ENCODE peak calls at places on chromosomes 1 and 21, in eight cellular contexts. F is foreskin fibroblast, T is fibroblast of the aortic adventitia, Q is breast epithelium, G is ovary, L is AG04450, D is heart right ventricle, S is heart left ventricle. B is an unnamed sample.

GRCh38 chr1:234535763-234536515 is 57.0 kb upstream of the TARBP1 start:
- DNase-seq in F (peak; percentile 34), D (peak; percentile 65), L (no peak), T (peak; percentile 67), Q (peak; percentile 76), G (no peak), S (peak; percentile 81), B (peak; percentile 81)

GRCh38 chr1:9900142-9901043 is 9.7 kb downstream of the CTNNBIP1 start:
- DNase-seq in F (no peak), T (no peak), G (no peak), Q (no peak), L (no peak), S (peak; percentile 90), D (peak; percentile 71), B (no peak)

GRCh38 chr1:70587803-70588465 is 176.9 kb downstream of the CTH start:
- DNase-seq in S (no peak), F (no peak), G (no peak), Q (no peak), T (no peak), D (no peak), L (no peak), B (no peak)

GRCh38 chr1:44811234-44811633 is 2.9 kb downstream of the BTBD19 start:
- DNase-seq in S (peak; percentile 13), Q (peak; percentile 7), F (no peak), L (no peak), G (peak; percentile 10), T (no peak), D (peak; percentile 6), B (no peak)

GRCh38 chr1:3167255-3167654 is 98.3 kb downstream of the PRDM16 start:
- DNase-seq in Q (no peak), L (no peak), D (no peak), T (no peak), S (no peak), F (no peak), G (no peak), B (no peak)

GRCh38 chr1:192986110-192986747 is 72.9 kb downstream of the UCHL5 start:
- DNase-seq in L (peak; percentile 37), Q (no peak), T (no peak), F (peak; percentile 25), G (no peak), D (no peak), S (no peak), B (no peak)

GRCh38 chr1:154502742-154503111 is 515 bp upstream of the SHE start:
- DNase-seq in G (peak; percentile 23), L (no peak), T (no peak), D (peak; percentile 30), F (no peak), S (peak; percentile 32), Q (no peak), B (no peak)

GRCh38 chr21:46119565-46120271 is 21.8 kb downstream of the COL6A2 start:
- DNase-seq in T (no peak), F (no peak), L (no peak), S (peak; percentile 9), Q (peak; percentile 48), G (no peak), D (peak; percentile 7), B (no peak)

GRCh38 chr21:40120944-40121575 is 253.8 kb downstream of the PCP4 start:
- DNase-seq in S (no peak), F (peak; percentile 15), T (no peak), G (no peak), D (no peak), Q (no peak), L (no peak), B (peak; percentile 8)

GRCh38 chr1:2863149-2863963 is 61.9 kb upstream of the TTC34 start:
- DNase-seq in T (no peak), D (peak; percentile 2), F (no peak), Q (no peak), L (no peak), G (no peak), S (no peak), B (no peak)

GRCh38 chr1:76281306-76281705 is 206.8 kb downstream of the ST6GALNAC3 start:
- DNase-seq in F (no peak), L (no peak), G (peak; percentile 16), S (peak; percentile 24), D (no peak), Q (no peak), T (no peak), B (no peak)

GRCh38 chr1:160779662-160780397 is 16.1 kb upstream of the LY9 start:
- DNase-seq in G (no peak), T (no peak), Q (no peak), D (no peak), S (no peak), L (no peak), F (no peak), B (no peak)

GRCh38 chr1:106222415-106222814 is 834.1 kb upstream of the PRMT6 start:
- DNase-seq in L (no peak), S (no peak), D (no peak), T (no peak), G (no peak), Q (no peak), F (peak; percentile 4), B (no peak)

GRCh38 chr1:27887215-27888035 is 15.1 kb downstream of the THEMIS2 start:
- DNase-seq in D (no peak), G (no peak), S (no peak), Q (peak; percentile 17), T (no peak), L (no peak), F (no peak), B (no peak)

GRCh38 chr1:168227620-168228019 is 1.8 kb downstream of the SFT2D2 start:
- DNase-seq in S (no peak), Q (no peak), D (no peak), L (no peak), G (no peak), F (peak; percentile 34), T (peak; percentile 57), B (peak; percentile 22)

GRCh38 chr21:37712204-37712934 is 203.9 kb downstream of the KCNJ6 start:
- DNase-seq in Q (peak; percentile 57), T (peak; percentile 77), L (peak; percentile 30), G (no peak), S (peak; percentile 68), D (peak; percentile 59), F (peak; percentile 89), B (peak; percentile 72)

GRCh38 chr1:112344754-112345423 is 51.1 kb upstream of the CTTNBP2NL start:
- DNase-seq in D (no peak), G (no peak), Q (no peak), S (no peak), L (no peak), F (no peak), T (no peak), B (no peak)

GRCh38 chr1:206674745-206675175 is 9.9 kb upstream of the MAPKAPK2 start:
- DNase-seq in L (peak; percentile 98), Q (peak; percentile 78), D (peak; percentile 38), F (peak; percentile 98), S (peak; percentile 54), G (peak; percentile 84), T (peak; percentile 99), B (peak; percentile 99)

GRCh38 chr1:86926886-86927285 is 12.5 kb downstream of the HS2ST1 start:
- DNase-seq in Q (no peak), L (no peak), G (no peak), F (peak; percentile 26), S (no peak), D (no peak), T (peak; percentile 19), B (peak; percentile 29)

GRCh38 chr1:35884934-35885333 is 1.9 kb downstream of the AGO1 start:
- DNase-seq in D (no peak), G (no peak), S (no peak), Q (no peak), T (no peak), F (no peak), L (no peak), B (no peak)
- H3K4me3 ChIP-seq in D (no peak overlapping the region), G (no peak overlapping the region), S (no peak overlapping the region), Q (no peak overlapping the region), T (no peak overlapping the region), F (no peak overlapping the region), L (no peak overlapping the region), B (no peak overlapping the region)

DNA sequence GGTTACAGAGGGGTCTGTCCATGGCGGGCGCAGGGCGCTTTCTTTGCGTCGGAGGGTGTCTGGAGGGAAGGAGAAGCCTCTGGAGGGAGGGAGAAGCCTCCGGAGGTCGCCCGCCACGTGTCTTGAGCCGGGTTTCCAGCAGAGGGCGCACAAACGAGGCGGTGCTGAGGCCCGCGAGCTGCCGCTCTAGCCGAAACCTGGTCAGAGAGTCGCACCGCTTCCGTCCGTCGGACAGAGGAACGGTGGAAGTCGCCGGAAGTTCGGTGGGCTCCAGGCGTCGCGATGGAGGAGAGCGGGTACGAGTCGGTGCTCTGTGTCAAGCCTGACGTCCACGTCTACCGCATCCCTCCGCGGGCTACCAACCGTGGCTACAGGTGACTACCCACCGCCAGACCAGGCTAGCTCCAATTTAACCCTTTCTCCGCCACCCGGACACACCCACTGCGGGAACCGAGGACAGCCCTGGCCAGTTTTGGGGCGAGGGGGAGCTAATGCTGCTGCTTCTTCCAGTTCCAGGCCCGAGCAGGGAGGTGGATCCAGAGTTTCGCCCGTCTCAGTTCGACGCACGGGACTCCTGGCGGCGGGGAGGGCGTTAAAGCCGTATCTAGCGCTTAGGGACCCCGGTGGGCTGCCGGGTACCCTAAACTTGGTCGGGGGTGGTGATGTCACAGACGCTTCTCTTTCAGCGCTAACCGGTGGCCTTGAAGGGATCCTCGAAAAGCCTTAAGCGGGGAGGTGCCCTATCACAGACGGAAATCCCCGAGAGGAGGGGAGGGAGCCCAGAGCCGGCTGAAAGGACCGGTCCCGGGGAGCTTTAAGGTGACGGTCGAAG is at the start of gene NECAP2:
- DNase-seq in D (peak; percentile 96), Q (peak; percentile 91), G (peak; percentile 94), S (peak; percentile 95), F (peak; percentile 97), T (peak; percentile 92), L (peak; percentile 85), B (peak; percentile 91)
- TF ChIP-seq CTCF in D (peak; percentile 95), Q (peak; percentile 61), G (peak; percentile 91), S (peak; percentile 84), F (peak; percentile 39), T (peak; percentile 84), L (peak; percentile 72), B (peak; percentile 75)

GRCh38 chr1:230950404-230950803 is 28.3 kb downstream of the TTC13 start:
- DNase-seq in T (no peak), D (no peak), S (no peak), F (no peak), G (no peak), L (no peak), Q (no peak), B (no peak)
- H3K4me3 ChIP-seq in T (no peak overlapping the region), D (no peak overlapping the region), S (no peak overlapping the region), F (no peak overlapping the region), G (no peak overlapping the region), L (no peak overlapping the region), Q (no peak overlapping the region), B (no peak overlapping the region)

GRCh38 chr21:41821756-41822431 is 55.0 kb upstream of the RIPK4 start:
- DNase-seq in L (no peak), G (no peak), D (no peak), T (no peak), F (no peak), Q (peak; percentile 33), S (no peak), B (no peak)
- TF ChIP-seq CTCF in L (no peak), G (no peak), D (no peak), T (no peak), F (no peak), Q (no peak), S (no peak), B (no peak)

GRCh38 chr1:227298532-227299174 is 19.6 kb downstream of the CDC42BPA start:
- DNase-seq in G (no peak), F (no peak), S (no peak), Q (no peak), T (no peak), D (no peak), L (no peak), B (no peak)
- H3K4me3 ChIP-seq in G (no peak overlapping the region), F (peak overlapping the region; percentile 33), S (peak overlapping the region; percentile 2), Q (no peak overlapping the region), T (peak overlapping the region; percentile 18), D (no peak overlapping the region), L (peak overlapping the region; percentile 29), B (peak overlapping the region; percentile 22)

B was measured in AG10803.